ENCODE peak calls at places on chromosomes 13 and 19, in nine cellular contexts. L is GM06990, R is AG10803, J is epithelial cell of esophagus, T is GM12864, W is thoracic aorta, F is GM12865, A is GM23338, Y is ascending aorta. K is an unnamed sample.

GRCh38 chr13:28040977-28041376 is 52.5 kb upstream of the URAD start:
- DNase-seq in W (no peak), R (no peak), T (no peak), A (no peak), J (no peak), F (no peak), Y (no peak), L (no peak), K (no peak)

GRCh38 chr19:43858174-43858573 is 31.1 kb downstream of the ZNF283 start:
- DNase-seq in A (no peak), R (no peak), L (no peak), W (no peak), F (no peak), J (no peak), Y (no peak), T (no peak), K (no peak)

GRCh38 chr19:1713170-1713569 is 40.1 kb upstream of the ONECUT3 start:
- DNase-seq in A (no peak), T (no peak), W (no peak), F (no peak), R (no peak), L (no peak), Y (no peak), J (no peak), K (no peak)

GRCh38 chr19:38373907-38374331 is 452 bp upstream of the PSMD8 start:
- DNase-seq in R (no peak), J (no peak), F (no peak), L (no peak), Y (no peak), W (no peak), T (no peak), A (no peak), K (no peak)

GRCh38 chr13:94233401-94233800 is 246.1 kb downstream of the DCT start:
- DNase-seq in R (peak; percentile 85), Y (no peak), F (no peak), J (peak; percentile 90), A (no peak), L (no peak), W (no peak), T (no peak), K (no peak)

GRCh38 chr19:40941481-40942219 is 49.4 kb upstream of the CYP2B6 start:
- DNase-seq in A (no peak), L (no peak), J (no peak), Y (no peak), F (no peak), W (no peak), T (no peak), R (no peak), K (no peak)

GRCh38 chr19:33192010-33192409 is 2.1 kb upstream of the LRP3 start:
- DNase-seq in F (no peak), Y (no peak), L (no peak), R (no peak), J (no peak), W (no peak), A (peak; percentile 76), T (no peak), K (no peak)

GRCh38 chr13:44894001-44894770 is 95.1 kb downstream of the NUFIP1 start:
- DNase-seq in R (no peak), A (no peak), F (no peak), W (no peak), L (no peak), J (peak; percentile 33), T (no peak), Y (no peak), K (no peak)

GRCh38 chr13:21987793-21988192 is 316.9 kb downstream of the FGF9 start:
- DNase-seq in J (no peak), Y (no peak), W (no peak), A (no peak), T (no peak), F (peak; percentile 59), L (no peak), R (no peak), K (no peak)

GRCh38 chr19:21084343-21084742 is 2.3 kb downstream of the ZNF714 start:
- DNase-seq in T (no peak), J (peak; percentile 70), R (peak; percentile 67), A (no peak), W (no peak), Y (no peak), L (no peak), F (no peak), K (peak; percentile 73)

GRCh38 chr19:19366691-19367396 is 38.6 kb upstream of the GATAD2A start:
- DNase-seq in T (peak; percentile 70), F (peak; percentile 91), Y (peak; percentile 84), L (peak; percentile 85), A (peak; percentile 90), J (peak; percentile 84), R (peak; percentile 66), W (no peak), K (peak; percentile 81)

GRCh38 chr13:113164492-113164891 is 6.0 kb downstream of the PROZ start:
- DNase-seq in A (no peak), Y (peak; percentile 28), L (no peak), W (no peak), R (no peak), T (no peak), J (no peak), F (no peak), K (no peak)

DNA sequence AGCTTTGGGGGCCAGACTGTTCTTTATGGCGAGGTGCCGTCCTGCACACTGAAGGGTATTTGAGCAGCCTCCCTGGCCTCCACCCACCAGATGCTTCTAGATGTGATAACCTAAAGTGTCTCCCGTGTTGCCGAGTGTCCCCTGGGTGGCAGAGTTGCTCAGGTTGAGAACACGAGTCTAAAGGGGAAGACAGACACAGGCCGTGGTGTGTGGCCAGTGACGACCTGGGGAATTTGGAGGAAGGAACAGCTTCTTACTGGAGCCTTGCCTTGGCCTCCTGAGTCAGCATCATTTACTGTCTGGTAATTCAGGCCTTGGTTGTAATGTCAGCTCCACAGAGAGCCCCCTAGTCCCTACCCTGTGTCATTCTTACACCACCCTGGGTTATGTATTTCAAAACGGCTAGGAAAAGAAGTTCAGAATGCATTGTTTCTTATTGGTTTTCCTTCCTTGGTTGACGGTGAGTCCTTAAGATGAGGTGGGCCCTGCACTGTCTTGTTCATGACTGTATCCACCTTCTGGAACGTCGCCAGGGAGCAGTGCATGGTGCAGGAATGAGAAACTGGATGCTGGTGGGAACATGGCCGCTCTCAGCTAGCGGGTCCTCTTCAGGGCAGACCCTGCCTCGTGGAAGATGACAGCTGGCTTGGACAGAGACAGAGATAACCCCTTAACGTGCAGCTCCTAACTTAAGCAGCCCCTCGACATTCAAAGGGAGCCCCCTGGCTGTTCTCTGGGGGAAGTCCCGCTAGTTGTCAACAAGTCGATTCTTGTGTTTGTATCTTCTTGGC is 7.1 kb downstream of the SIN3B start:
- DNase-seq in F (peak; percentile 73), Y (no peak), J (peak; percentile 72), T (peak; percentile 25), W (no peak), R (no peak), A (peak; percentile 51), L (peak; percentile 43), K (no peak)
- TF ChIP-seq CTCF in F (peak; percentile 32), Y (no peak), J (peak; percentile 18), T (peak; percentile 40), W (no peak), R (peak; percentile 2), A (peak; percentile 38), L (no peak), K (no peak)

GRCh38 chr19:16679811-16680210 is 18.9 kb downstream of the TMEM38A start:
- DNase-seq in L (no peak), F (no peak), W (no peak), J (no peak), R (no peak), Y (no peak), A (no peak), T (no peak), K (no peak)

GRCh38 chr19:16677060-16677459 is 16.1 kb downstream of the TMEM38A start:
- DNase-seq in F (no peak), L (no peak), A (no peak), J (peak; percentile 36), T (no peak), R (no peak), W (no peak), Y (no peak), K (no peak)

GRCh38 chr19:16678498-16678897 is 17.6 kb downstream of the TMEM38A start:
- DNase-seq in J (peak; percentile 47), L (no peak), Y (no peak), R (no peak), F (no peak), W (no peak), A (no peak), T (no peak), K (no peak)

GRCh38 chr19:16673226-16673625 is 12.3 kb downstream of the TMEM38A start:
- DNase-seq in R (no peak), F (no peak), W (no peak), Y (no peak), J (no peak), L (no peak), T (no peak), A (no peak), K (no peak)

DNA sequence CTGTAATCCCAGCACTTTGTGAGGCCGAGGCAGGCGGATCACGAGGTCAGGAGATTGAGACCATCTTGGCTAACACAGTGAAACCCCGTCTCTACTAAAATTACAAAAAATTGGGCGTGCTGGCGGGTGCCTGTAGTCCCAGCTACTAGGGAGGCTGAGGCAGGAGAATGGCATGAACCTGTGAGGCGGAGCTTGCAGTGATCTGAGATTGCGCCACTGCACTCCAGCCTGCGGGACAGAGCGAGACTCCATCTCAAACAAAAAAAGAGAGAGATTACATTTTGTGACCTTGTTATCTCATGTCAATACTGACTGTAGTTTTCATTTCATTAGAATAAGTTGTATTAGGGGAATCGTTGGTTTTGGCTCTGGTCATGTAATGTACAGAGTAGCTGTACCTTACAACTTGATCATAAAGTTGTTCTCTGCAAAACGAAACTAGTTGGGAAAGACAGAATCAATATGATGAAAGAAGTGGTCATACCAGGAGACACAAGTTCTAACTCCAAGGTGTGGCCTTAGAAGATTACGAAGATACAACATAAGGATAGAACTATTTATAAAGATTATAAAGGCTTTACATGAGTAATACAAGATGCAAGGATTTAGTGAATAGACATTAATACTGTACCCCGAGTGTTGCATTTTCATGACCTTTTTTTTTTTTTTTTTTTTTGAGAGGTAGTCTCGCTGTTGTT is 15.3 kb downstream of the TMEM38A start:
- DNase-seq in T (no peak), Y (no peak), R (no peak), A (no peak), L (no peak), W (no peak), J (peak; percentile 66), F (no peak), K (no peak)
- H3K4me3 ChIP-seq in T (no peak overlapping the region), Y (no peak overlapping the region), R (no peak overlapping the region), A (no peak overlapping the region), L (no peak overlapping the region), W (no peak overlapping the region), J (no peak overlapping the region), F (no peak overlapping the region), K (no peak overlapping the region)

GRCh38 chr19:28511655-28512054 is 701.3 kb downstream of the UQCRFS1 start:
- DNase-seq in J (no peak), R (no peak), A (no peak), W (no peak), T (no peak), L (no peak), Y (no peak), F (no peak), K (no peak)
- TF ChIP-seq CTCF in J (no peak), R (no peak), A (no peak), W (no peak), T (no peak), L (no peak), Y (no peak), F (no peak), K (no peak)

DNA sequence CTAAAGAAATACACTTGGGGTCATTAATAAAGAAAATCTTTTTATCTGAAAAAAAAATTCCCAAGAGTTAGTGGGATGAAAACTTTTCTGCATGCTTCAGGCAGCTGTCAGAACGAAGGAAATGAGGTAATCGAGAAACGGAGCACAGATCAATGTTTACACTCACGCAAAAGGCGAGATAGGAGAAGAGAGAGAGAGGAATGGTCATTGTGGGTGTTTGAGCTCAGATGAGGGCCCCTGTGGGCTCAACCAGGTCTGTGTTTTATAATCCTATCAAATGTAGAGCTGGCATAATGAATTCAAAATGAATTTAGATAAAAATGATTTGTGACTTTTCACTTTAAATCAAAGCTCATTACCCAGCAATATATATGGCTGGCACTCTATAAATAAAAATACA is 6.3 kb upstream of the RXFP2 start:
- DNase-seq in Y (no peak), A (no peak), F (no peak), L (no peak), R (no peak), T (no peak), W (no peak), J (no peak), K (no peak)
- H3K4me3 ChIP-seq in Y (no peak overlapping the region), A (no peak overlapping the region), F (no peak overlapping the region), L (no peak overlapping the region), R (peak overlapping the region; percentile 37), T (no peak overlapping the region), W (peak overlapping the region; percentile 40), J (no peak overlapping the region), K (no peak overlapping the region)